ENCODE peak calls at places on chromosomes 2 and 18, in nine cellular contexts. T is fibroblast of lung; G is PC-3; A is fibroblast of pulmonary artery; X is IMR-90; J is pancreas; O is upper lobe of right lung; L is CD8-positive, alpha-beta T cell; K is colonic mucosa. R is an unnamed sample.

GRCh38 chr2:225070811-225071210 is 28.5 kb upstream of the DOCK10 start:
- DNase-seq in T (no peak), G (no peak), A (no peak), X (no peak), J (no peak), O (no peak), L (no peak), K (no peak), R (peak; percentile 70)

GRCh38 chr2:201882353-201883095 is 76.2 kb downstream of the CDK15 start:
- DNase-seq in T (peak; percentile 54), G (peak; percentile 47), A (peak; percentile 36), X (peak; percentile 70), J (no peak), O (no peak), L (no peak), K (no peak), R (no peak)

GRCh38 chr18:3538954-3539617 is 89.1 kb downstream of the TGIF1 start:
- DNase-seq in T (no peak), G (peak; percentile 25), A (no peak), X (no peak), J (no peak), O (no peak), L (no peak), K (no peak), R (no peak)

GRCh38 chr2:37912056-37912455 is 13.0 kb upstream of the RMDN2 start:
- DNase-seq in T (peak; percentile 79), G (peak; percentile 11), A (peak; percentile 39), X (peak; percentile 72), J (no peak), O (no peak), L (no peak), K (no peak), R (no peak)

GRCh38 chr2:215499330-215499729 is 63.5 kb upstream of the FN1 start:
- DNase-seq in T (peak; percentile 5), G (no peak), A (peak; percentile 41), X (peak; percentile 54), J (no peak), O (no peak), L (no peak), K (no peak), R (no peak)

GRCh38 chr18:9642799-9643445 is 28.6 kb upstream of the PPP4R1 start:
- DNase-seq in T (no peak), G (peak; percentile 35), A (no peak), X (no peak), J (no peak), O (no peak), L (no peak), K (no peak), R (no peak)

GRCh38 chr2:167451496-167452289 is 563.4 kb downstream of the XIRP2 start:
- DNase-seq in T (peak; percentile 19), G (no peak), A (no peak), X (no peak), J (no peak), O (no peak), L (no peak), K (no peak), R (no peak)

GRCh38 chr2:226756131-226756530 is 43.5 kb downstream of the IRS1 start:
- DNase-seq in T (peak; percentile 59), G (peak; percentile 92), A (peak; percentile 49), X (peak; percentile 94), J (no peak), O (no peak), L (no peak), K (no peak), R (no peak)

GRCh38 chr2:15293262-15293937 is 267.7 kb downstream of the NBAS start:
- DNase-seq in T (no peak), G (no peak), A (no peak), X (no peak), J (no peak), O (no peak), L (no peak), K (no peak), R (no peak)

DNA sequence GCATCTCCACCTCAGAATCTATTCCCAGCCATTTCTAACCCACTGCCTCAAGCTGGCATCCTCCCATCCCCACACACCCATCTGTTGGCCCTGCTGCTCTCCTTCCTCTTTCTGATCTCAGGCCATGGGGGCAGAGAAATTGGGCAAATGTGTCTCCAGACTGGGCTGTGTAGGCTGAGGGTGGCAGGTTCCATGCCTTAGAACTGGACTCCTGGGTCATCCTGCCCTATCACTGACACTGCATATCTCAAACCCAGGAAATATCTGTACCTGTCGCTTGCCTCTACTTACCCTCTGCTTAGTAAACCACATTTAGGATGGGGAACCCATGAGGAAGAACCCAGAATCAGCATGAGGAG is 1.8 kb downstream of the WNT10A start:
- DNase-seq in T (no peak), G (no peak), A (no peak), X (no peak), J (no peak), O (no peak), L (no peak), K (no peak), R (no peak)
- H3K4me3 ChIP-seq in T (no peak overlapping the region), G (no peak overlapping the region), A (no peak overlapping the region), X (no peak overlapping the region), J (no peak overlapping the region), O (no peak overlapping the region), L (no peak overlapping the region), K (no peak overlapping the region), R (no peak overlapping the region)

GRCh38 chr2:221572821-221573429 is 821 bp upstream of the EPHA4 start:
- DNase-seq in T (peak; percentile 48), G (peak; percentile 32), A (peak; percentile 34), X (peak; percentile 47), J (peak; percentile 37), O (peak; percentile 77), L (peak; percentile 34), K (peak; percentile 61), R (no peak)
- H3K4me3 ChIP-seq in T (peak overlapping the region; percentile 61), G (peak overlapping the region; percentile 96), A (peak overlapping the region; percentile 67), X (peak overlapping the region; percentile 91), J (peak overlapping the region; percentile 79), O (peak overlapping the region; percentile 74), L (peak overlapping the region; percentile 92), K (peak overlapping the region; percentile 86), R (peak overlapping the region; percentile 83)

GRCh38 chr2:28755411-28755810 is 3.8 kb downstream of the PPP1CB start:
- DNase-seq in T (no peak), G (no peak), A (no peak), X (peak; percentile 54), J (no peak), O (no peak), L (no peak), K (no peak), R (no peak)
- H3K4me3 ChIP-seq in T (peak overlapping the region; percentile 81), G (peak overlapping the region; percentile 88), A (peak overlapping the region; percentile 99), X (no peak overlapping the region), J (no peak overlapping the region), O (peak overlapping the region; percentile 0), L (no peak overlapping the region), K (no peak overlapping the region), R (no peak overlapping the region)

DNA sequence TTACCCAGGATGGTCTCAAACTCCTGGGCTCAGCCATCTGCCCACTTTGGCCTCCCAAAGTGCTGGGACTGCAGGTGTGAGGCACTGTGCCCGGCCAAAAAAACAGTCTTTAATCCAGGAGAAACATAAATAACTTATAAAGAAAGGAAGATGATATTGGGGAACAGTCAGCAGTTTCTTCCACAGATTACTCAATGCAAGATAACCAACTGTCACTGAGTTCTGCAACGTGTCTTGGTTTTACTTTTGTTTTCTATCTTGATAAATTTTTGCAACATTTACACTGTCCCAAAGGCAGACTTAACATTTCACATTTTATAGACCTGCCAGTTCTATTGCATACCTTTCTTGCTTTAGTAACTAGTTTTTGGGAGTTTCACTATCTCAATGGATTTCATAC is 71.1 kb downstream of the ANKRD44 start:
- DNase-seq in T (no peak), G (no peak), A (no peak), X (no peak), J (no peak), O (no peak), L (no peak), K (no peak), R (no peak)
- H3K4me3 ChIP-seq in T (no peak overlapping the region), G (no peak overlapping the region), A (no peak overlapping the region), X (no peak overlapping the region), J (no peak overlapping the region), O (peak overlapping the region; percentile 2), L (peak overlapping the region; percentile 41), K (no peak overlapping the region), R (no peak overlapping the region)

GRCh38 chr2:207091928-207092327 is 73.8 kb downstream of the KLF7 start:
- DNase-seq in T (no peak), G (no peak), A (no peak), X (no peak), J (no peak), O (no peak), L (no peak), K (no peak), R (no peak)

GRCh38 chr2:207093234-207093633 is 72.5 kb downstream of the KLF7 start:
- DNase-seq in T (no peak), G (no peak), A (no peak), X (no peak), J (no peak), O (no peak), L (no peak), K (no peak), R (no peak)

GRCh38 chr2:207091175-207091574 is 74.6 kb downstream of the KLF7 start:
- DNase-seq in T (no peak), G (no peak), A (peak; percentile 80), X (no peak), J (no peak), O (no peak), L (no peak), K (no peak), R (no peak)

GRCh38 chr2:207090389-207090788 is 75.4 kb downstream of the KLF7 start:
- DNase-seq in T (no peak), G (no peak), A (no peak), X (no peak), J (no peak), O (no peak), L (no peak), K (no peak), R (no peak)

GRCh38 chr2:207092803-207093202 is 72.9 kb downstream of the KLF7 start:
- DNase-seq in T (peak; percentile 35), G (no peak), A (peak; percentile 38), X (no peak), J (no peak), O (no peak), L (no peak), K (no peak), R (no peak)
- H3K4me3 ChIP-seq in T (no peak overlapping the region), G (no peak overlapping the region), A (no peak overlapping the region), X (no peak overlapping the region), J (no peak overlapping the region), O (no peak overlapping the region), L (no peak overlapping the region), K (no peak overlapping the region), R (no peak overlapping the region)